ENCODE peak calls at places on chromosomes 1 and 21, in five cellular contexts. S, Q, B, F and X are unnamed samples.

GRCh38 chr1:65265296-65266271 is 43.8 kb upstream of the DNAJC6 start:
- DNase-seq in B (peak; percentile 51), Q (peak; percentile 77), S (peak; percentile 37), F (no peak), X (no peak)

GRCh38 chr1:3548156-3548893 is 63.0 kb downstream of the MEGF6 start:
- DNase-seq in Q (no peak), S (peak; percentile 51), F (no peak), B (no peak), X (no peak)

GRCh38 chr1:77014396-77014795 is 147.1 kb downstream of the ST6GALNAC5 start:
- DNase-seq in Q (no peak), S (no peak), F (no peak), B (no peak), X (no peak)

GRCh38 chr1:64892576-64893573 is 73.5 kb downstream of the JAK1 start:
- DNase-seq in Q (no peak), B (no peak), F (no peak), S (peak; percentile 47), X (no peak)

GRCh38 chr1:18440385-18441226 is 40.1 kb upstream of the KLHDC7A start:
- DNase-seq in B (peak; percentile 14), S (no peak), F (no peak), Q (no peak), X (no peak)

GRCh38 chr1:152111515-152111968 is 3.7 kb downstream of the TCHH start:
- DNase-seq in F (no peak), S (peak; percentile 38), B (peak; percentile 55), Q (peak; percentile 64), X (no peak)

GRCh38 chr1:116908821-116909510 is 750 bp upstream of the PTGFRN start:
- DNase-seq in B (no peak), Q (no peak), S (no peak), F (no peak), X (no peak)

GRCh38 chr1:173392895-173393654 is 84.1 kb upstream of the PRDX6 start:
- DNase-seq in S (peak; percentile 91), Q (no peak), B (peak; percentile 85), F (no peak), X (no peak)

GRCh38 chr21:39675595-39675994 is 62.9 kb downstream of the B3GALT5 start:
- DNase-seq in B (no peak), F (no peak), Q (no peak), S (no peak), X (no peak)

GRCh38 chr1:45544530-45544929 is 6.1 kb upstream of the AKR1A1 start:
- DNase-seq in F (no peak), S (no peak), B (no peak), Q (no peak), X (no peak)

GRCh38 chr1:72178266-72178665 is 104.1 kb downstream of the NEGR1 start:
- DNase-seq in Q (no peak), S (peak; percentile 5), F (no peak), B (peak; percentile 27), X (no peak)

GRCh38 chr1:157137051-157137772 is 983 bp downstream of the ETV3 start:
- DNase-seq in F (no peak), S (peak; percentile 38), B (peak; percentile 49), Q (no peak), X (no peak)

GRCh38 chr21:16424331-16424749 is 694.6 kb downstream of the USP25 start:
- DNase-seq in F (no peak), Q (no peak), S (peak; percentile 66), B (peak; percentile 32), X (no peak)

GRCh38 chr1:165369255-165369848 is 12.8 kb upstream of the LMX1A start:
- DNase-seq in F (peak; percentile 23), B (peak; percentile 51), S (peak; percentile 54), Q (no peak), X (no peak)

GRCh38 chr1:50700226-50701020 is 259.6 kb downstream of the FAF1 start:
- DNase-seq in F (no peak), S (no peak), Q (no peak), B (no peak), X (no peak)

GRCh38 chr1:53672243-53672642 is 66.7 kb downstream of the GLIS1 start:
- DNase-seq in B (no peak), S (no peak), F (no peak), Q (no peak), X (no peak)

GRCh38 chr1:115400426-115400825 is 62.4 kb upstream of the NGF start:
- DNase-seq in Q (no peak), S (no peak), B (peak; percentile 82), F (no peak), X (no peak)

GRCh38 chr1:938711-939504 is 15.2 kb downstream of the SAMD11 start:
- DNase-seq in F (no peak), Q (no peak), B (no peak), S (no peak), X (no peak)

GRCh38 chr1:42913426-42914091 is 45.1 kb downstream of the SLC2A1 start:
- DNase-seq in F (peak; percentile 57), Q (peak; percentile 61), B (peak; percentile 85), S (peak; percentile 93), X (peak; percentile 68)

GRCh38 chr1:203048555-203049051 is 22.3 kb downstream of the PPFIA4 start:
- DNase-seq in F (no peak), B (peak; percentile 37), Q (no peak), S (no peak), X (no peak)

GRCh38 chr1:38529946-38530345 is 329.6 kb downstream of the RRAGC start:
- DNase-seq in Q (no peak), S (no peak), F (no peak), B (no peak), X (no peak)

GRCh38 chr1:1283821-1284220 is 3.6 kb downstream of the SCNN1D start:
- DNase-seq in F (no peak), S (no peak), B (peak; percentile 58), Q (peak; percentile 9), X (no peak)

GRCh38 chr1:203512830-203513578 is 19.1 kb downstream of the OPTC start:
- DNase-seq in Q (no peak), S (peak; percentile 92), F (no peak), B (peak; percentile 93), X (no peak)

GRCh38 chr21:36125513-36126121 is 9.3 kb upstream of the CBR3 start:
- DNase-seq in B (peak; percentile 73), S (peak; percentile 74), F (peak; percentile 36), Q (no peak), X (no peak)

GRCh38 chr1:83882906-83883305 is 116.0 kb downstream of the TTLL7 start:
- DNase-seq in B (peak; percentile 79), S (peak; percentile 72), Q (no peak), F (no peak), X (no peak)

GRCh38 chr21:25818156-25818950 is 83.6 kb downstream of the GABPA start:
- DNase-seq in Q (no peak), B (no peak), S (no peak), F (no peak), X (no peak)

GRCh38 chr1:109341944-109342925 is 35.4 kb upstream of the MYBPHL start:
- DNase-seq in B (peak; percentile 56), F (no peak), Q (no peak), S (peak; percentile 56), X (no peak)

DNA sequence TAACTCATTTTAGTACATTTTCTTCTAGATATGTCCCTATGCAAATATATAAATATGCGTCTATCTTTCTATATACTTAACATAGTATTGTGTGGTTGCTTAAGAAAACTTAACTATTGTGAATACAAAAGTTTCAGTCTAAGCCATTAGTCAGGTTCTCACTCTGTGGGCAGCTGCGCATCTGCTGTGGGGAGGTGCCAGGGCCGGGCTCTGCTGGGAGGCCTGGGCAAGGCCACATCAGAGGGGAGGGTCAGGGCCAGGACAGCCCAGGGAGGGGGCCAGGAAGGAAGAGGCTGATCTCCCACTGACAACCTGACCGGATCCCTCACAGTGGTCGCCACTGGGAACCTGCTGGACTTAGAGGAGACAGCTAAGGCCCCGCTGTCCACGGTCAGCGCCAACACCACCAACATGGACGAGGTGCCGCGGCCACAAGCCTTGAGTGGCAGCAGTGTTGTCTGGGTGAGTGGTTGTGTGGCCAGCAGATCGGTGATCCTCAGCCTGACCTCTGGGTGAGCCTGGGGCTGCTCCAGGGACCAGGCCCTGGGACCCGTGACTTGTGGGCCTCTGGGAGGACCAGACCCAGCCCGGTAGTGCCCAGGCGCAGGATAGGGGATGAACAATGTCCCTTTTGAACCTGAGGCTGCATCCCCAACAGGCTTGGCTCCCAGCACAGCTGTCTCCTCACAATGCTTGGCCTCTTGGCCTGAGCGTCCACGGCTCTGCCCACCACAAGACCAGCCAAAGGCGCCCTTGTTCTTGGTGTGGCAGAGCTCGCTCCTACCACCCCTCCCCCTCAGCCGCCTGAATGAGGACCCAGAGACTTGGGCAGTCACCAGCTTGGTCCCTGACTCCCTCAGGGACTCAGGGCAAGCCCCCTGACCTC is 20.2 kb downstream of the LDLRAP1 start:
- DNase-seq in F (no peak), Q (no peak), S (no peak), B (no peak), X (no peak)
- H3K4me3 ChIP-seq in F (peak overlapping the region; percentile 85), Q (no peak overlapping the region), S (no peak overlapping the region), B (no peak overlapping the region), X (no peak overlapping the region)

DNA sequence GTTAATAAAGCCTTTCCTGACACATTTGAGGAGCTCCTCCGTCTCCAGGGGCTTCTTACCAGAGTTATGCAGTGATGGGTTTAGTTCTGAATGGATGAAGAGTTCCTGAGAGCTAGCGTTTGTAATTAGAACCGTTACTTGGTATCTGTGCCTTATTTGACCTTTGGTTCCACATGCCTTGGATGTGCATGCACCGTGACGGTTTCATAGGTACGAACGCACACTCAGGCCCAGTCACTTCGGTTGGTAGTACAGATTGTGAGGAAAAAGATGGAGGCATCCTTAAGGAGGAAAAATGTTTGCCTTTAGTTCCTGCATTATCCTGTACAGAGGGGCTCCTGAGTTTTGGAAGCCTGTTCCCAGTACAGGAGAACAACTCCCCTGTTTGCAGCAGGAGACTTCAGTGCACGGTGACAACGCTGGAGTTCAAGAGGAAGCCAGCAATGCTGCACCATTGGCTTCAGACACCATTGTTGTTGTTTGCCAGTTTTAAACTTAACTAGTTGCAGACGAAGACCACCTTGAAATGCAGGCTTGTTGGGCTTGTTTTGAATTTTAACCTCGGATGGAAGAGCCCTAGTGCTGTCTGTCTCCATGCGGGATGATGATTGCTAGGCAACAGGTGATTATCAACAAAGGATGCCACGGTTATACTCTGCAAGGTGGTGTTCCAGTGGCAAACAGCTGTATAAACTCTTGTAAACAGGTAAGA is 8.2 kb downstream of the RBM15 start:
- DNase-seq in F (no peak), B (no peak), Q (no peak), S (no peak), X (peak; percentile 18)
- H3K4me3 ChIP-seq in F (no peak overlapping the region), B (no peak overlapping the region), Q (peak overlapping the region; percentile 52), S (no peak overlapping the region), X (peak overlapping the region; percentile 15)

GRCh38 chr1:224619209-224619608 is 3.1 kb downstream of the CNIH3 start:
- DNase-seq in S (no peak), F (no peak), Q (no peak), B (no peak), X (no peak)
- H3K4me3 ChIP-seq in S (peak overlapping the region; percentile 59), F (no peak overlapping the region), Q (no peak overlapping the region), B (no peak overlapping the region), X (no peak overlapping the region)

DNA sequence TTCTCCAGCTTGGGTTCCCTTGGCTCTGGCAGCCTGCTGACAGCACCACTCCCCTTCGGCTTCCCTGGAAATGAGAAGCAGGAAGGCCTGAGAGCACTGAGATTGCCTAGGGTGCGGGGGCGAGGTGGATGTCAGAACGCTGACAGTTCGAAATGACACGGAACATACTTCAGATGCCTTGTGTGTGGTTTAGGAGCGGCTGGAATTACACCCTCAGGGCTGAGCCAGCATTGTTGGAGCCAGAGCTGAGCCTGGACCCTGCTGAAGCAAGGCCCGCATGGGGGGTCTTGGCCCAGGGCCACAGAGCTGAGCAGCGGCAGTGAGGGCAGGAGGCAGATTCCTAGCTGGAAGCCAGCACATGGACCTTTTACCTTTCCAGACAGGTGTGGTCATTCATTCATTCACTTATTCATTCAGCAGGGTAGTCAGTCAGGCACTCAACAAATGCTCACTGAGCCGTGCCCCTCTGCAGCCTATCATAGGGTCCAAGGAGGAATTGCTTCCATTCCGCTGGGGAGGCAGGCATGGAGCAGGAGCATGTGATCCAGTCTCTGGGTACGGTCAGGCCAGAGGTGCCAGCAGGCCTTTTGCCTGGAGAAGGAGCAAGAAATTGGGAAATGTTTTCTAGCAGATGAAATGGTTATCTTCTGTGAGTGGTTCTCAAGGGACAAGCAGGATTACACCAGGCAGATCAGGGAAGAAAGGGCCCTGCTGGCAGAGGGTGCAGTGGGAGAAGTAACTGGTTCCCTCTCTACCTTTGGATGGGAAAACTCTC is 6.6 kb upstream of the FOXE3 start:
- DNase-seq in S (peak; percentile 77), F (no peak), Q (no peak), B (peak; percentile 93), X (no peak)
- H3K4me3 ChIP-seq in S (no peak overlapping the region), F (no peak overlapping the region), Q (no peak overlapping the region), B (no peak overlapping the region), X (no peak overlapping the region)